ENCODE peak calls at places on chromosomes 12 and 14, in four cellular contexts. K, F, O and U are unnamed samples.

GRCh38 chr12:53942467-53942997 is 3.9 kb downstream of the HOXC13 start:
- DNase-seq in K (no peak), F (no peak), O (no peak), U (no peak)

GRCh38 chr12:12890815-12891645 is at the start of gene GPRC5A:
- DNase-seq in K (peak; percentile 90), F (peak; percentile 58), O (no peak), U (peak; percentile 30)

GRCh38 chr12:81450920-81451739 is 308.0 kb downstream of the PPFIA2 start:
- DNase-seq in K (peak; percentile 15), F (peak; percentile 15), O (no peak), U (peak; percentile 58)

GRCh38 chr12:6851921-6852650 is at the start of gene USP5:
- DNase-seq in K (peak; percentile 99), F (peak; percentile 87), O (peak; percentile 99), U (peak; percentile 98)

GRCh38 chr14:77068515-77069200 is 29.4 kb upstream of the CIPC start:
- DNase-seq in K (no peak), F (no peak), O (no peak), U (no peak)

GRCh38 chr12:25875661-25876060 is 82.8 kb upstream of the RASSF8 start:
- DNase-seq in K (no peak), F (no peak), O (no peak), U (no peak)

GRCh38 chr12:68998036-68998435 is 65.1 kb upstream of the CPM start:
- DNase-seq in K (no peak), F (no peak), O (no peak), U (no peak)

GRCh38 chr12:114848661-114849060 is 164.7 kb upstream of the TBX3 start:
- DNase-seq in K (no peak), F (no peak), O (no peak), U (no peak)

GRCh38 chr12:49019435-49020317 is 1.1 kb upstream of the PRKAG1 start:
- DNase-seq in K (peak; percentile 92), F (peak; percentile 67), O (no peak), U (peak; percentile 39)

GRCh38 chr14:64755661-64756265 is 51.5 kb downstream of the PLEKHG3 start:
- DNase-seq in K (no peak), F (peak; percentile 31), O (no peak), U (no peak)

GRCh38 chr14:86430807-86431206 is 900.9 kb downstream of the FLRT2 start:
- DNase-seq in K (no peak), F (no peak), O (no peak), U (no peak)

GRCh38 chr14:68627868-68628604 is 164.8 kb downstream of the ZFP36L1 start:
- DNase-seq in K (no peak), F (no peak), O (no peak), U (no peak)

GRCh38 chr14:70822706-70823185 is 13.4 kb upstream of the MAP3K9 start:
- DNase-seq in K (peak; percentile 52), F (no peak), O (no peak), U (no peak)

GRCh38 chr14:104436047-104436531 is 143.5 kb upstream of the C14orf180 start:
- DNase-seq in K (no peak), F (peak; percentile 19), O (no peak), U (no peak)

GRCh38 chr12:57899010-57899662 is 42.2 kb upstream of the ATP23 start:
- DNase-seq in K (no peak), F (no peak), O (peak; percentile 79), U (no peak)

GRCh38 chr12:74780458-74781241 is 243.0 kb downstream of the ATXN7L3B start:
- DNase-seq in K (no peak), F (no peak), O (no peak), U (no peak)
- TF ChIP-seq POLR2AphosphoS2 in K (no peak), F (no peak), O (no peak), U (no peak)

GRCh38 chr12:113831016-113831415 is 135.1 kb downstream of the RBM19 start:
- DNase-seq in K (no peak), F (no peak), O (no peak), U (no peak)

GRCh38 chr12:113833422-113833821 is 132.7 kb downstream of the RBM19 start:
- DNase-seq in K (no peak), F (no peak), O (no peak), U (no peak)

GRCh38 chr12:113829212-113829611 is 136.9 kb downstream of the RBM19 start:
- DNase-seq in K (no peak), F (no peak), O (no peak), U (no peak)

GRCh38 chr12:113835433-113835832 is 130.7 kb downstream of the RBM19 start:
- DNase-seq in K (no peak), F (no peak), O (no peak), U (no peak)

GRCh38 chr12:113831486-113831885 is 134.6 kb downstream of the RBM19 start:
- DNase-seq in K (no peak), F (no peak), O (no peak), U (no peak)
- TF ChIP-seq BHLHE40 in K (no peak), F (no peak), O (no peak), U (no peak)

GRCh38 chr14:102050625-102051024 is 36.2 kb downstream of the HSP90AA1 start:
- DNase-seq in K (no peak), F (no peak), O (no peak), U (no peak)
- TF ChIP-seq POLR2AphosphoS2 in K (no peak), F (no peak), O (no peak), U (no peak)

GRCh38 chr12:30694412-30694955 is 1.2 kb downstream of the IPO8 start:
- DNase-seq in K (no peak), F (no peak), O (no peak), U (no peak)

GRCh38 chr12:30692470-30692869 is 3.2 kb downstream of the IPO8 start:
- DNase-seq in K (no peak), F (no peak), O (no peak), U (no peak)

GRCh38 chr12:30694971-30695326 is 720 bp downstream of the IPO8 start:
- DNase-seq in K (peak; percentile 57), F (peak; percentile 11), O (no peak), U (peak; percentile 41)

GRCh38 chr12:30687265-30687986 is 8.2 kb downstream of the IPO8 start:
- DNase-seq in K (no peak), F (no peak), O (no peak), U (peak; percentile 8)

GRCh38 chr12:30691122-30691879 is 4.4 kb downstream of the IPO8 start:
- DNase-seq in K (peak; percentile 8), F (no peak), O (no peak), U (peak; percentile 41)
- TF ChIP-seq BHLHE40 in K (no peak), F (peak; percentile 26), O (no peak), U (no peak)

DNA sequence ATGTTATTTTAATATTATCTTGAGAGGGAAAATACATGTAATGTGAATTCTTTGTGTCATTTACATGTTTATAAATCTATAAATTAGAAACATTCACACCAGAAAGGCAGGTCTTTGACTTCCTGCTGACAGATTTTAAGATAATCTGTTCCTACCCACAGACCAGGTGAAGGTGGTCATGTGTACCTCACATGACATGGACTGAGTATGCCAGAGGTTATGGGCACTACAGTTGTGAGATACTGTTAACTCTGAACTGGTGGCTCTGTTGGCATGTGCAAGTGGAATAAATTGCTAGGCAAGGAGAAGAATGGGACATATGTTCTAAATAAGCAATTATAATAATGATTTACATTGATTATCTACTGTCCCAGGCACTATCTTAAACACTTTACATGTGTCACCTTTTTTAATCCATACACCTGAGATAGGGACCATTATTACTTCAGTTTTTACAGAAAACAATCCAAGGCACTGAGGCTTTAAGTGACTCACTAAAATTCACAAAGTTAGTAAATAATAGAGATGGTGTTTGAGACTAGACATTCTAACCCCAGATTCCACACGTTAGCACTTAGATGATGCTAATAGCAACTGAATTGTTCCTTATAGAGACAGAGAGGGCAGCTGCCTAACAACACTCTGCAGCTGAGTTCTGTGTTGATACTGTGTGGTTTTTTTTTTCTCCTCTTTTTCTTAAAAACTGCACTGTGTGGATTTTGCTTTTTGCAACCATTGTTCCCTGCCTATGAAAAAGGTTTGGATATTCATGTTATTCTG is 23.8 kb downstream of the SLC16A7 start:
- DNase-seq in K (no peak), F (no peak), O (no peak), U (no peak)
- TF ChIP-seq POLR2AphosphoS2 in K (no peak), F (no peak), O (no peak), U (no peak)

GRCh38 chr12:108187831-108188230 is 58.7 kb downstream of the WSCD2 start:
- DNase-seq in K (no peak), F (no peak), O (no peak), U (no peak)
- TF ChIP-seq BHLHE40 in K (no peak), F (no peak), O (no peak), U (no peak)

DNA sequence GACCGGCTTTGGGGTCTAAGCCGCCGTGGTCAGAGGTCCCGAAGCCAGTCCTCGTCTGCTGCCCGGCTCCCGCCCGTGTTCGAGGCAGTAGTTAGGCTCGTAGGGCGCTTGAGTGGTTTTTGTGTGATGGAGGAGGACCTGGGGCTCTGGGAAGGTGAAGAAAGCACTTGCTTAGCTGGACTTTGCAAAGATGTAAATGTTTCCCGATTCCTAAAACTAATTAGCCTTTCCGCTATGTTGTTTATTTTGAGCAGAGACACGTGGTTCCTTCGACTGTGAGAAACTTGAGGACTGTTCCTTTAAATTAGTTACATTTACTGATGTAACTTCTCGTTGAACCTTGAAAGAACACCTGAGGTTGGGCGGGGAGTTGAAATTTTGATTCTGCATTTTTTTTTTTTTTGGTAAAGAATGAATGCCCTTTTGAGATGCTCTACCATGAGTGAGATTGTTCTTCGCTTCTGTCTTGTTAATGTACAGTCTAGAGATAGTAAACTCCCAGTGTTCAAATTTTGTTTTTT is 33.9 kb downstream of the MIA2 start:
- DNase-seq in K (no peak), F (no peak), O (no peak), U (peak; percentile 45)
- TF ChIP-seq POLR2AphosphoS2 in K (no peak), F (no peak), O (no peak), U (no peak)

DNA sequence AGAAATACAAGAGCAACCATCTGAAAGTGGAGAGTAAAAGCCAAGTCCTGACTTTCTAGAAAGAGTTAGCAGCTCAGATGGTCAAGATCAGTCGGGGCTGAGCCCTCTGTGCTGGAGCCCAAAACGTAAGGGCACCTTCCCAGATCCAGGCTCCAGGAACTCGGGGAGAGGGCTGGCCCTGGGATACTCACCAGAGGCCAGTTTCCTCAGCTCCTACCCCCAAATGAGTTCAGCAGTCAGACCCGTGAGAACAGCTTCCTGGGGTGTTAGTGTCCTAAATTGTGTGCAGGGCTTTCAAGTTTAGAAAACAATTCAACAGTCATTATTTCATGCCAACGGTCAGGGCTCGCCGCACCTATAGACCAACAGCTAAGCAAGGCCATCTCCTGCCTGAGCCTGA is 147.6 kb upstream of the FKBP4 start:
- DNase-seq in K (no peak), F (no peak), O (no peak), U (no peak)
- TF ChIP-seq BHLHE40 in K (no peak), F (no peak), O (no peak), U (no peak)

GRCh38 chr12:1279050-1279449 is 288.0 kb downstream of the ERC1 start:
- DNase-seq in K (no peak), F (peak; percentile 16), O (no peak), U (no peak)
- TF ChIP-seq POLR2AphosphoS2 in K (no peak), F (no peak), O (no peak), U (no peak)